ENCODE peak calls at places on chromosomes 16 and 17, in nine cellular contexts. One of them, this sample, is unnamed.

GRCh38 chr17:4903051-4903818 is at the start of gene CHRNE:
- DNase-seq in adrenal gland: peak
- DNase-seq in right cardiac atrium: peak
- DNase-seq in tibial artery: peak
- DNase-seq in heart right ventricle: peak
- DNase-seq in lung: peak
- DNase-seq in CD8-positive, alpha-beta memory T cell: peak
- DNase-seq in Calu3: peak
- DNase-seq in hypothalamus: peak
- DNase-seq in this sample: no peak

GRCh38 chr16:19861811-19862327 is 22.8 kb downstream of the GPRC5B start:
- DNase-seq in Calu3: no peak
- DNase-seq in heart right ventricle: no peak
- DNase-seq in hypothalamus: peak
- DNase-seq in tibial artery: no peak
- DNase-seq in CD8-positive, alpha-beta memory T cell: no peak
- DNase-seq in adrenal gland: no peak
- DNase-seq in right cardiac atrium: peak
- DNase-seq in lung: no peak
- DNase-seq in this sample: no peak

GRCh38 chr16:1961651-1962067 is 2.3 kb downstream of the NDUFB10 start:
- DNase-seq in Calu3: no peak
- DNase-seq in hypothalamus: no peak
- DNase-seq in adrenal gland: no peak
- DNase-seq in lung: no peak
- DNase-seq in tibial artery: no peak
- DNase-seq in heart right ventricle: no peak
- DNase-seq in right cardiac atrium: no peak
- DNase-seq in CD8-positive, alpha-beta memory T cell: no peak
- DNase-seq in this sample: no peak

GRCh38 chr16:66387817-66388332 is 21.4 kb downstream of the CDH5 start:
- DNase-seq in CD8-positive, alpha-beta memory T cell: no peak
- DNase-seq in heart right ventricle: no peak
- DNase-seq in Calu3: no peak
- DNase-seq in lung: no peak
- DNase-seq in tibial artery: peak
- DNase-seq in right cardiac atrium: no peak
- DNase-seq in hypothalamus: no peak
- DNase-seq in adrenal gland: no peak
- DNase-seq in this sample: peak

GRCh38 chr17:6800422-6801027 is 24.5 kb downstream of the FBXO39 start:
- DNase-seq in hypothalamus: no peak
- DNase-seq in heart right ventricle: no peak
- DNase-seq in right cardiac atrium: no peak
- DNase-seq in tibial artery: no peak
- DNase-seq in adrenal gland: no peak
- DNase-seq in CD8-positive, alpha-beta memory T cell: no peak
- DNase-seq in lung: no peak
- DNase-seq in Calu3: no peak
- DNase-seq in this sample: no peak

GRCh38 chr17:7632492-7632894 is 2.6 kb downstream of the SHBG start:
- DNase-seq in tibial artery: no peak
- DNase-seq in right cardiac atrium: no peak
- DNase-seq in CD8-positive, alpha-beta memory T cell: no peak
- DNase-seq in adrenal gland: peak
- DNase-seq in hypothalamus: no peak
- DNase-seq in lung: no peak
- DNase-seq in heart right ventricle: peak
- DNase-seq in Calu3: peak
- DNase-seq in this sample: no peak

GRCh38 chr16:46947900-46948547 is 25.4 kb downstream of the DNAJA2 start:
- DNase-seq in tibial artery: no peak
- DNase-seq in heart right ventricle: no peak
- DNase-seq in Calu3: peak
- DNase-seq in CD8-positive, alpha-beta memory T cell: peak
- DNase-seq in adrenal gland: peak
- DNase-seq in hypothalamus: no peak
- DNase-seq in lung: no peak
- DNase-seq in right cardiac atrium: no peak
- DNase-seq in this sample: no peak

GRCh38 chr17:69883139-69883538 is 191.9 kb upstream of the KCNJ16 start:
- DNase-seq in tibial artery: no peak
- DNase-seq in right cardiac atrium: no peak
- DNase-seq in adrenal gland: peak
- DNase-seq in Calu3: no peak
- DNase-seq in CD8-positive, alpha-beta memory T cell: no peak
- DNase-seq in lung: no peak
- DNase-seq in hypothalamus: no peak
- DNase-seq in heart right ventricle: no peak
- DNase-seq in this sample: no peak

GRCh38 chr17:8105957-8106398 is 12.3 kb downstream of the ALOXE3 start:
- DNase-seq in lung: no peak
- DNase-seq in heart right ventricle: no peak
- DNase-seq in hypothalamus: no peak
- DNase-seq in adrenal gland: no peak
- DNase-seq in CD8-positive, alpha-beta memory T cell: no peak
- DNase-seq in Calu3: no peak
- DNase-seq in tibial artery: no peak
- DNase-seq in right cardiac atrium: no peak
- DNase-seq in this sample: no peak

GRCh38 chr17:80428363-80428762 is 13.4 kb downstream of the ENDOV start:
- DNase-seq in adrenal gland: no peak
- DNase-seq in hypothalamus: no peak
- DNase-seq in right cardiac atrium: no peak
- DNase-seq in lung: no peak
- DNase-seq in CD8-positive, alpha-beta memory T cell: no peak
- DNase-seq in Calu3: no peak
- DNase-seq in tibial artery: no peak
- DNase-seq in heart right ventricle: no peak
- DNase-seq in this sample: no peak

GRCh38 chr17:2615882-2616281 is 22.4 kb downstream of the PAFAH1B1 start:
- DNase-seq in lung: no peak
- DNase-seq in heart right ventricle: no peak
- DNase-seq in Calu3: no peak
- DNase-seq in right cardiac atrium: no peak
- DNase-seq in tibial artery: no peak
- DNase-seq in adrenal gland: no peak
- DNase-seq in CD8-positive, alpha-beta memory T cell: no peak
- DNase-seq in hypothalamus: no peak
- DNase-seq in this sample: no peak

GRCh38 chr16:31201511-31202401 is 804 bp downstream of the PYCARD start:
- DNase-seq in tibial artery: no peak
- DNase-seq in adrenal gland: peak
- DNase-seq in Calu3: peak
- DNase-seq in heart right ventricle: peak
- DNase-seq in right cardiac atrium: peak
- DNase-seq in lung: peak
- DNase-seq in CD8-positive, alpha-beta memory T cell: peak
- DNase-seq in hypothalamus: no peak
- DNase-seq in this sample: peak

GRCh38 chr17:27573971-27574525 is 56.9 kb upstream of the LGALS9 start:
- DNase-seq in hypothalamus: no peak
- DNase-seq in lung: no peak
- DNase-seq in CD8-positive, alpha-beta memory T cell: no peak
- DNase-seq in adrenal gland: peak
- DNase-seq in tibial artery: no peak
- DNase-seq in Calu3: no peak
- DNase-seq in heart right ventricle: no peak
- DNase-seq in right cardiac atrium: no peak
- DNase-seq in this sample: no peak

GRCh38 chr17:82947051-82947991 is 107.5 kb upstream of the ZNF750 start:
- DNase-seq in adrenal gland: no peak
- DNase-seq in tibial artery: no peak
- DNase-seq in lung: no peak
- DNase-seq in heart right ventricle: no peak
- DNase-seq in Calu3: no peak
- DNase-seq in CD8-positive, alpha-beta memory T cell: no peak
- DNase-seq in hypothalamus: no peak
- DNase-seq in right cardiac atrium: no peak
- DNase-seq in this sample: peak

GRCh38 chr16:71883193-71883848 is 661 bp downstream of the ZNF821 start:
- DNase-seq in lung: peak
- DNase-seq in adrenal gland: peak
- DNase-seq in CD8-positive, alpha-beta memory T cell: peak
- DNase-seq in Calu3: peak
- DNase-seq in tibial artery: peak
- DNase-seq in hypothalamus: no peak
- DNase-seq in heart right ventricle: peak
- DNase-seq in right cardiac atrium: peak
- DNase-seq in this sample: no peak

GRCh38 chr16:62249069-62249468 is 212.8 kb upstream of the CDH8 start:
- DNase-seq in hypothalamus: no peak
- DNase-seq in adrenal gland: no peak
- DNase-seq in heart right ventricle: no peak
- DNase-seq in tibial artery: no peak
- DNase-seq in right cardiac atrium: no peak
- DNase-seq in Calu3: no peak
- DNase-seq in CD8-positive, alpha-beta memory T cell: no peak
- DNase-seq in lung: no peak
- DNase-seq in this sample: no peak

GRCh38 chr17:31378638-31379037 is 12.8 kb upstream of the RAB11FIP4 start:
- DNase-seq in hypothalamus: no peak
- DNase-seq in tibial artery: no peak
- DNase-seq in Calu3: no peak
- DNase-seq in heart right ventricle: no peak
- DNase-seq in adrenal gland: no peak
- DNase-seq in CD8-positive, alpha-beta memory T cell: no peak
- DNase-seq in right cardiac atrium: no peak
- DNase-seq in lung: no peak
- DNase-seq in this sample: no peak

GRCh38 chr17:7004398-7005253 is 7.8 kb upstream of the RNASEK start:
- DNase-seq in adrenal gland: peak
- DNase-seq in tibial artery: no peak
- DNase-seq in right cardiac atrium: no peak
- DNase-seq in lung: no peak
- DNase-seq in Calu3: peak
- DNase-seq in hypothalamus: no peak
- DNase-seq in CD8-positive, alpha-beta memory T cell: peak
- DNase-seq in heart right ventricle: peak
- DNase-seq in this sample: no peak

GRCh38 chr16:85361441-85362118 is 249.3 kb upstream of the CIBAR2 start:
- DNase-seq in CD8-positive, alpha-beta memory T cell: no peak
- DNase-seq in right cardiac atrium: peak
- DNase-seq in lung: peak
- DNase-seq in hypothalamus: no peak
- DNase-seq in tibial artery: no peak
- DNase-seq in heart right ventricle: no peak
- DNase-seq in adrenal gland: peak
- DNase-seq in Calu3: no peak
- DNase-seq in this sample: no peak

GRCh38 chr16:56389554-56389953 is 35.8 kb downstream of the AMFR start:
- DNase-seq in hypothalamus: no peak
- DNase-seq in right cardiac atrium: no peak
- DNase-seq in tibial artery: no peak
- DNase-seq in CD8-positive, alpha-beta memory T cell: no peak
- DNase-seq in lung: no peak
- DNase-seq in heart right ventricle: no peak
- DNase-seq in adrenal gland: peak
- DNase-seq in Calu3: no peak
- DNase-seq in this sample: no peak

GRCh38 chr16:84665843-84666242 is 17.5 kb downstream of the KLHL36 start:
- DNase-seq in Calu3: no peak
- DNase-seq in adrenal gland: no peak
- DNase-seq in CD8-positive, alpha-beta memory T cell: no peak
- DNase-seq in heart right ventricle: no peak
- DNase-seq in right cardiac atrium: no peak
- DNase-seq in tibial artery: no peak
- DNase-seq in hypothalamus: no peak
- DNase-seq in lung: no peak
- DNase-seq in this sample: no peak

GRCh38 chr16:72291121-72291520 is 119.2 kb upstream of the PMFBP1 start:
- DNase-seq in right cardiac atrium: no peak
- DNase-seq in lung: no peak
- DNase-seq in heart right ventricle: no peak
- DNase-seq in CD8-positive, alpha-beta memory T cell: no peak
- DNase-seq in hypothalamus: no peak
- DNase-seq in adrenal gland: no peak
- DNase-seq in tibial artery: no peak
- DNase-seq in Calu3: no peak
- DNase-seq in this sample: no peak

This sample was measured in cardiac septum.